ENCODE peak calls at places on chromosomes 4 and X, in five cellular contexts. X is PC-3, I is sigmoid colon, Q is neural crest cell, O is cardiac muscle cell. T is an unnamed sample.

GRCh38 chr4:38396845-38397547 is 267.0 kb upstream of the KLF3 start:
- DNase-seq in O (no peak), X (no peak), I (no peak), Q (no peak), T (no peak)

GRCh38 chrX:31136144-31136572 is 64.3 kb upstream of the FTHL17 start:
- DNase-seq in O (no peak), I (no peak), X (no peak), Q (no peak), T (no peak)

GRCh38 chr4:15336410-15337184 is 91.2 kb upstream of the C1QTNF7 start:
- DNase-seq in O (peak), X (peak), I (no peak), Q (no peak), T (no peak)

GRCh38 chrX:118973389-118974087 is 880 bp upstream of the LONRF3 start:
- DNase-seq in Q (no peak), I (peak), X (peak), O (no peak), T (peak)

GRCh38 chr4:185792384-185793146 is 19.4 kb downstream of the SORBS2 start:
- DNase-seq in O (peak), I (no peak), Q (no peak), X (peak), T (no peak)

GRCh38 chr4:1085404-1085799 is 28.0 kb downstream of the RNF212 start:
- DNase-seq in O (no peak), Q (no peak), X (no peak), I (no peak), T (no peak)

GRCh38 chr4:38078590-38079381 is 118.6 kb downstream of the PTTG2 start:
- DNase-seq in X (peak), Q (no peak), I (no peak), O (peak), T (no peak)

GRCh38 chrX:47574609-47575325 is 7.5 kb upstream of the TIMP1 start:
- DNase-seq in X (no peak), I (no peak), O (no peak), Q (no peak), T (no peak)

GRCh38 chr4:7286798-7287197 is 94.5 kb downstream of the SORCS2 start:
- DNase-seq in Q (no peak), I (no peak), X (no peak), O (no peak), T (no peak)

GRCh38 chr4:127782275-127783025 is at the start of gene HSPA4L:
- DNase-seq in X (peak), Q (no peak), O (no peak), I (peak), T (peak)

GRCh38 chrX:17621566-17622270 is 115.6 kb upstream of the SCML1 start:
- DNase-seq in X (no peak), Q (no peak), O (no peak), I (no peak), T (no peak)

GRCh38 chr4:38667005-38667771 is 3.2 kb downstream of the KLF3 start:
- DNase-seq in Q (peak), O (peak), I (peak), X (peak), T (no peak)

GRCh38 chrX:538311-538710 is 92.3 kb upstream of the SHOX start:
- DNase-seq in O (no peak), Q (no peak), I (no peak), X (peak), T (no peak)

DNA sequence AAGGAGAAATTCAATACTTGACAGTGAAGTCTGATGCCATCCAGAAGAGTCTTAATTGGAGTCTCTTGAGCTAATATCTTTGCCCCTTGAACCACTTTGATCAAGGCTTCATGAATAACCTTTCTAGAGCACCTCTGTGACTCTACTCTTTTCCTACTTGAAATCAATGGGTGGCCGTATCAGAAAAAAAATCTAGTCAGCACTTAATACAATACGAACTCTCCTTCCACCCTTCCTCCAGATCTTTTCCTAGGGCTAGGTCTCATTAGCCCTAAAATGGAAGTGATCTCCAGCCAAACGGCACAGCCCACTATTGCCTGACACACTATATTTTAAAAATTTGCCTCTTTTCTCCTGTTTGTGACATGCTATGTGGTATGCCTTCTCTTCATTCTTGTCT is 129.6 kb upstream of the TLL1 start:
- DNase-seq in I (no peak), O (no peak), X (no peak), Q (no peak), T (no peak)
- TF ChIP-seq CTCF in I (no peak), O (no peak), X (no peak), Q (no peak), T (no peak)

DNA sequence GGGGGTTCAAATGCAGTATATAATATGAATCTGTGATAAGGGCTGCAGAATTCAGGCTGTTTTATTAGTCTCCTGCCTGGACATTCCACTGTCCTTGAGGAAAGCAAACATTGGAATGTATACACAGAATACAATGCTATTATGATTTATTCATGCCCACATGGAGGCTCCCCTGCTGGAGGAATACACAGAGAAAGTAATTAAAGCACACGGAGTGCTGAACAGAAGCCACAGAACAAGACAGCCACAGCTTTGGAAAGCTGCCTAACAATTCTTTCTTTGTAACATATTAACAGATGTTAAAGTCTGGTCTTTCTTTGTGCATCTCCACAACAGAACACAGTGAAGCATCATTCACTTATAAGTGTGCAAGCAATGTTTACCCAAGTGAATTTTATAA is 155.8 kb downstream of the ARAP2 start:
- DNase-seq in X (no peak), I (no peak), Q (no peak), O (no peak), T (no peak)
- TF ChIP-seq CTCF in X (no peak), I (no peak), Q (peak), O (no peak), T (no peak)

GRCh38 chr4:53508446-53508845 is 82.8 kb downstream of the LNX1 start:
- DNase-seq in Q (no peak), O (peak), X (peak), I (no peak), T (no peak)
- TF ChIP-seq CTCF in Q (no peak), O (peak), X (no peak), I (no peak), T (no peak)

GRCh38 chrX:11678174-11678573 is 12.5 kb upstream of the ARHGAP6 start:
- DNase-seq in I (no peak), O (peak), X (peak), Q (no peak), T (no peak)
- TF ChIP-seq CTCF in I (no peak), O (peak), X (peak), Q (peak), T (no peak)

DNA sequence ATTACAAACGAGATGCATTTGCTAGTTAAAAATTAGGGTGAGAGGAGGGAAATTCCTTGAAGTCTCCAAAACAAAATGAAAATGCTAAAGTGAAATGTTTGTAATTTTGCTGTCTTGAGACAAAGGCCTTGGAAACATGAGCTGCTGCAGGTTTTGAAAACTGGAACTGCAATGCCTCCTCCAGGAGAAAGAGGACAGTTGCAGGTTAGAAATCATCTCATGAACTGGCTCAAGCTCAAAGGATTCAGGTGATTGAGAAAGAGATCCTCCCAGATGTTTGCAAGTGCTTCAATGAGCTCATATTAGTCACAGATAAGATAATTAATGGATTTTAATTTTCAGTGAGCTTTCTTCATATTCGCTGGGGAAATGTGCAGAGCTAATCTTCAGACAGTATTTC is 32.4 kb downstream of the SMPX start:
- DNase-seq in O (no peak), X (peak), I (no peak), Q (no peak), T (no peak)
- TF ChIP-seq CTCF in O (no peak), X (peak), I (no peak), Q (peak), T (no peak)

T was measured in activated B cell treated with CpG ODN at 0.5 μM for 24 hours.